ENCODE peak calls at places on chromosomes 2 and 18, in six cellular contexts. P is astrocyte of the spinal cord, N is GM12865, D is GM13976, M is suprapubic skin, E is fibroblast of the aortic adventitia. Y is an unnamed sample.

GRCh38 chr2:104572856-104573255 is 281.1 kb upstream of the POU3F3 start:
- DNase-seq in E (no peak), D (no peak), M (no peak), P (no peak), N (no peak), Y (no peak)

GRCh38 chr18:5155180-5155906 is 41.7 kb downstream of the AKAIN1 start:
- DNase-seq in D (no peak), E (no peak), N (no peak), M (no peak), P (no peak), Y (no peak)

GRCh38 chr2:76895469-76895868 is 626.7 kb downstream of the LRRTM4 start:
- DNase-seq in N (no peak), E (no peak), P (no peak), M (no peak), D (no peak), Y (no peak)

GRCh38 chr2:190835303-190835930 is 45.2 kb upstream of the GLS start:
- DNase-seq in P (peak; percentile 91), M (no peak), D (no peak), N (no peak), E (peak; percentile 91), Y (no peak)

GRCh38 chr18:74760436-74760835 is 162.8 kb downstream of the ZNF407 start:
- DNase-seq in P (no peak), E (no peak), N (no peak), M (no peak), D (no peak), Y (no peak)

GRCh38 chr2:214801068-214801467 is 8.4 kb downstream of the BARD1 start:
- DNase-seq in N (no peak), M (no peak), P (no peak), E (no peak), D (no peak), Y (no peak)

GRCh38 chr2:26245810-26246209 is 1.1 kb downstream of the HADHB start:
- DNase-seq in N (peak; percentile 85), D (peak; percentile 66), P (peak; percentile 9), E (peak; percentile 15), M (no peak), Y (no peak)

GRCh38 chr2:107591541-107591940 is 235.2 kb upstream of the RGPD4 start:
- DNase-seq in N (no peak), M (no peak), D (no peak), P (peak; percentile 46), E (peak; percentile 3), Y (no peak)

GRCh38 chr18:50707841-50708240 is 112.0 kb downstream of the MRO start:
- DNase-seq in P (no peak), E (peak; percentile 18), D (no peak), M (no peak), N (no peak), Y (no peak)

GRCh38 chr2:30636311-30636710 is 170.9 kb downstream of the CAPN13 start:
- DNase-seq in M (no peak), D (peak; percentile 1), P (no peak), E (no peak), N (no peak), Y (no peak)

GRCh38 chr2:189673661-189674373 is 653 bp upstream of the ANKAR start:
- DNase-seq in M (no peak), N (no peak), P (peak; percentile 22), E (no peak), D (no peak), Y (no peak)

GRCh38 chr2:110105608-110106467 is 9.8 kb downstream of the MALL start:
- DNase-seq in P (peak; percentile 79), M (no peak), E (peak; percentile 78), N (no peak), D (no peak), Y (peak; percentile 68)

GRCh38 chr2:48315847-48316194 is 214.1 kb upstream of the STON1 start:
- DNase-seq in N (peak; percentile 63), E (peak; percentile 7), P (no peak), D (no peak), M (no peak), Y (no peak)

GRCh38 chr2:190910341-190911136 is 29.9 kb downstream of the GLS start:
- DNase-seq in E (peak; percentile 46), M (no peak), D (no peak), N (no peak), P (peak; percentile 47), Y (no peak)

GRCh38 chr2:134712736-134713495 is 5.9 kb downstream of the TMEM163 start:
- DNase-seq in E (no peak), D (no peak), N (no peak), M (no peak), P (no peak), Y (no peak)

GRCh38 chr18:70288851-70289328 is at the start of gene SOCS6:
- DNase-seq in M (peak; percentile 82), N (peak; percentile 84), E (peak; percentile 56), D (peak; percentile 85), P (peak; percentile 58), Y (peak; percentile 84)

GRCh38 chr2:51758080-51758479 is 726.1 kb upstream of the NRXN1 start:
- DNase-seq in N (no peak), D (no peak), E (no peak), M (no peak), P (no peak), Y (no peak)

GRCh38 chr2:240911641-240912265 is 5.6 kb downstream of the CROCC2 start:
- DNase-seq in D (no peak), P (peak; percentile 40), M (no peak), N (no peak), E (peak; percentile 67), Y (no peak)

GRCh38 chr2:216495656-216496055 is 3.0 kb upstream of the RPL37A start:
- DNase-seq in N (peak; percentile 45), M (no peak), P (peak; percentile 70), E (peak; percentile 63), D (no peak), Y (no peak)

GRCh38 chr18:50114448-50114847 is 80.5 kb downstream of the MYO5B start:
- DNase-seq in E (no peak), N (no peak), D (no peak), M (no peak), P (no peak), Y (no peak)

GRCh38 chr2:44763275-44763674 is 178.2 kb upstream of the SIX3 start:
- DNase-seq in D (no peak), N (no peak), M (no peak), E (no peak), P (no peak), Y (no peak)
- TF ChIP-seq CTCF in D (no peak), N (no peak), M (no peak), E (no peak), P (no peak), Y (no peak)

DNA sequence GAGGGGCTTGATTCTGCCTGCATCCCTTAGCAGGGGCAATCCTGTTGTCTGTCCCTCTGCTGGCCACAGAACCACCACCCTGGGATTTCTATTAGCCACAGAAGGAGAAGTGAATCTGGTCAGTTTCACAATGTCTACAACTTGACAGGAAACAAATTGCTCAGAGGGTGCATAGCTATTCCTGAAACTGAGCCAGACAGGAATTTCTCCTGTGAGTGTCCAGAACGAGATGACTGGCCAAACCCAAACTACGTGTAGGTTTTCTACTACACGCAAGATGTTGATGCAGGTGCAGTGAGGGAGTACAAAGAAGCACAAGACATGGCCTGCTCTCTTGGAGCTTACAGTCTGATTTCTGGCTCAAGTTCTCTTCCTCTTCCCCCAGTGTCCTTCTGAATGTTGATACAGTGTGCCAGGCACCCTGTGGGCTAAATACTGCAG is 201.9 kb downstream of the CLIP4 start:
- DNase-seq in D (peak; percentile 24), P (peak; percentile 25), N (peak; percentile 87), E (peak; percentile 81), M (no peak), Y (no peak)
- TF ChIP-seq CTCF in D (no peak), P (no peak), N (no peak), E (peak; percentile 41), M (no peak), Y (peak; percentile 26)

GRCh38 chr18:12991839-12992216 is 666 bp downstream of the CEP192 start:
- DNase-seq in N (no peak), P (no peak), D (no peak), E (no peak), M (no peak), Y (no peak)

GRCh38 chr18:12989397-12990127 is 1.6 kb upstream of the CEP192 start:
- DNase-seq in M (no peak), E (no peak), N (no peak), P (no peak), D (no peak), Y (no peak)

GRCh38 chr18:12990662-12990976 is 543 bp upstream of the CEP192 start:
- DNase-seq in D (no peak), M (no peak), N (no peak), P (no peak), E (no peak), Y (no peak)

GRCh38 chr18:12990128-12990485 is 1.1 kb upstream of the CEP192 start:
- DNase-seq in E (no peak), D (no peak), N (peak; percentile 46), M (no peak), P (no peak), Y (no peak)

DNA sequence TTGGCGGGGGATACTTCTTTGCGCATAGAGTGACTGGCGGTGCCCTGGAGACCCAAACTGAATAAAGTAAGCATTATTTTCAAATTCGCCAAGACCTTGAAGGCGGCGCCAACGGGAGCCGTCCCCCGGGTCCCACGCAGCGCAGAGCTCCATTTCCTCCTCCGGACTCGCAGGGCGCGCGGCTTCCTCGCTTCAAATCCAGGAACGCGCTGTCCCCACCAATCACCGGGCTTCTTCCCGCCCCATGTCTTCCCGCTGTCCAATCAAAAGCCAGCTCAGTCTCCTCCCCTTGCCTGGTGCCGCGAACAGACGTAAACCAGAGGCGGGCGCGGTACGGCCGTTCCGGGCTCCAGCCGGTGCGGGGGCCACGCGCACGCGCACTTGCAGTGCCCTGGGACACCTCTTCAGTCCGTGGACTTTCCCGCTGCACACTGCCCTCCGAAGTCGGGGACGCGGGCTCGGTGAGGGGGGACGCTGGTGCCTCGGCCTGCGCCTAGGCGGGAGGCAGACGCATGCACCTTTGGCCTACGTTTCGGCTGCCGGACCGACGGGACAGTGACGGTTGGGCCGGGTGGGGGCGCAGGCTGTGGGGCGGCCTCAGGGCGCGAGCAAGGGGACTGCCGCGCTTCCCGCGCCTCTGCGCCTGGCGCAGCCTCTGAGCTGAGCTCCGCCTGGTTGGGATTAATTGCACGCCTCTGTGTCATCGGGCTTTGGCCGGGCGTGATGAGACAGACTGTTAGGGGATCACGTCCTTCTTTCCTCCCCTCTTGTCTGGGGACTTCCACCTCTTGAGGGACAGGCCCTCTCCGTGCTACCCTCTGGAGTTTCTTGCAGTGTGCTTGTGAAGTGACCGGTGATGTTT is at the start of gene CEP192:
- DNase-seq in P (peak; percentile 99), D (peak; percentile 97), M (peak; percentile 99), E (peak; percentile 98), N (peak; percentile 99), Y (peak; percentile 97)
- TF ChIP-seq CTCF in P (no peak), D (peak; percentile 14), M (no peak), E (no peak), N (no peak), Y (no peak)

GRCh38 chr2:174080672-174081121 is 115.5 kb upstream of the SP3 start:
- DNase-seq in N (no peak), E (no peak), P (no peak), M (no peak), D (no peak), Y (no peak)

GRCh38 chr2:174074831-174075230 is 109.7 kb upstream of the SP3 start:
- DNase-seq in E (no peak), P (no peak), N (no peak), D (no peak), M (no peak), Y (no peak)

GRCh38 chr2:174076948-174077347 is 111.8 kb upstream of the SP3 start:
- DNase-seq in N (no peak), P (no peak), E (no peak), M (no peak), D (no peak), Y (no peak)

GRCh38 chr2:174076040-174076439 is 110.9 kb upstream of the SP3 start:
- DNase-seq in P (no peak), M (no peak), N (no peak), E (no peak), D (no peak), Y (no peak)

GRCh38 chr2:174078275-174078674 is 113.1 kb upstream of the SP3 start:
- DNase-seq in P (peak; percentile 11), N (no peak), D (no peak), E (peak; percentile 46), M (no peak), Y (no peak)
- TF ChIP-seq CTCF in P (peak; percentile 50), N (peak; percentile 21), D (no peak), E (peak; percentile 62), M (no peak), Y (peak; percentile 75)

Y was measured in type B pancreatic cell.